ENCODE peak calls at places on chromosomes 4 and X, in four cellular contexts. M, F, R and D are unnamed samples.

GRCh38 chrX:17038681-17039161 is 92.3 kb downstream of the REPS2 start:
- DNase-seq in R (no peak), F (no peak), M (no peak), D (no peak)

GRCh38 chrX:114964374-114964773 is 53.0 kb downstream of the IL13RA2 start:
- DNase-seq in F (no peak), M (no peak), R (no peak), D (no peak)

GRCh38 chr4:182518421-182518820 is 275.2 kb downstream of the TENM3 start:
- DNase-seq in R (no peak), F (no peak), M (no peak), D (no peak)

GRCh38 chr4:94714761-94715160 is 43.0 kb upstream of the BMPR1B start:
- DNase-seq in F (no peak), R (no peak), M (no peak), D (no peak)

GRCh38 chr4:71294301-71294700 is 44.5 kb upstream of the SLC4A4 start:
- DNase-seq in F (no peak), M (no peak), R (no peak), D (no peak)

GRCh38 chr4:62531250-62531649 is 1331.1 kb downstream of the ADGRL3 start:
- DNase-seq in F (no peak), M (no peak), R (no peak), D (no peak)

GRCh38 chr4:55768291-55768690 is 51.3 kb upstream of the EXOC1L start:
- DNase-seq in M (no peak), F (no peak), R (no peak), D (no peak)

GRCh38 chr4:57661707-57662106 is 551.5 kb upstream of the IGFBP7 start:
- DNase-seq in F (no peak), M (no peak), R (no peak), D (no peak)

GRCh38 chr4:83108101-83108861 is 6.2 kb downstream of the PLAC8 start:
- DNase-seq in R (peak; percentile 46), M (no peak), F (no peak), D (no peak)

GRCh38 chr4:13399257-13399656 is 84.9 kb downstream of the RAB28 start:
- DNase-seq in R (no peak), F (no peak), M (no peak), D (no peak)

GRCh38 chrX:86369847-86370630 is 221.8 kb downstream of the DACH2 start:
- DNase-seq in F (no peak), M (no peak), R (no peak), D (no peak)

GRCh38 chrX:11336201-11336600 is 43.0 kb downstream of the AMELX start:
- DNase-seq in M (no peak), R (no peak), F (no peak), D (no peak)

GRCh38 chr4:1602621-1603412 is 81.3 kb downstream of the FAM53A start:
- DNase-seq in M (no peak), F (peak; percentile 67), R (no peak), D (peak; percentile 76)

GRCh38 chrX:100085851-100086250 is 324.2 kb downstream of the PCDH19 start:
- DNase-seq in F (no peak), M (no peak), R (no peak), D (no peak)

GRCh38 chr4:13968723-13969122 is 341.2 kb upstream of the BOD1L1 start:
- DNase-seq in M (no peak), F (no peak), R (no peak), D (no peak)

GRCh38 chr4:133866328-133866699 is 335.3 kb downstream of the PABPC4L start:
- DNase-seq in M (no peak), R (no peak), F (no peak), D (no peak)

GRCh38 chrX:143853488-143853887 is 30.4 kb upstream of the UBE2NL start:
- DNase-seq in R (no peak), M (no peak), F (no peak), D (no peak)

GRCh38 chr4:53362093-53362492 is 3.8 kb downstream of the SCFD2 start:
- DNase-seq in R (no peak), F (no peak), M (no peak), D (no peak)

GRCh38 chr4:100938698-100939097 is 408.6 kb downstream of the PPP3CA start:
- DNase-seq in F (no peak), M (no peak), R (no peak), D (no peak)

GRCh38 chr4:90841676-90842075 is 714.5 kb downstream of the CCSER1 start:
- DNase-seq in M (no peak), R (no peak), F (no peak), D (no peak)